ENCODE peak calls at places on chromosome 6, in six cellular contexts. One of them, this sample, is unnamed.

GRCh38 chr6:133767571-133767970 is 121.3 kb upstream of the TCF21 start:
- DNase-seq in colonic mucosa: no peak
- DNase-seq in dorsolateral prefrontal cortex: no peak
- DNase-seq in fibroblast of lung: no peak
- DNase-seq in OCI-LY7: no peak
- DNase-seq in left lung: no peak
- DNase-seq in this sample: no peak

GRCh38 chr6:158049055-158050028 is 67.7 kb downstream of the SYNJ2 start:
- DNase-seq in OCI-LY7: no peak
- DNase-seq in fibroblast of lung: no peak
- DNase-seq in colonic mucosa: no peak
- DNase-seq in dorsolateral prefrontal cortex: peak
- DNase-seq in left lung: no peak
- DNase-seq in this sample: no peak

GRCh38 chr6:149964243-149965190 is 774 bp downstream of the ULBP1 start:
- DNase-seq in left lung: no peak
- DNase-seq in OCI-LY7: no peak
- DNase-seq in fibroblast of lung: peak
- DNase-seq in dorsolateral prefrontal cortex: no peak
- DNase-seq in colonic mucosa: peak
- DNase-seq in this sample: no peak

GRCh38 chr6:55868910-55869479 is 6.4 kb downstream of the BMP5 start:
- DNase-seq in left lung: no peak
- DNase-seq in colonic mucosa: no peak
- DNase-seq in fibroblast of lung: no peak
- DNase-seq in OCI-LY7: no peak
- DNase-seq in dorsolateral prefrontal cortex: no peak
- DNase-seq in this sample: peak

GRCh38 chr6:156564128-156564806 is 212.9 kb upstream of the ARID1B start:
- DNase-seq in left lung: peak
- DNase-seq in dorsolateral prefrontal cortex: peak
- DNase-seq in colonic mucosa: peak
- DNase-seq in fibroblast of lung: peak
- DNase-seq in OCI-LY7: peak
- DNase-seq in this sample: peak

GRCh38 chr6:139308936-139309603 is 17.3 kb upstream of the TXLNB start:
- DNase-seq in dorsolateral prefrontal cortex: no peak
- DNase-seq in colonic mucosa: peak
- DNase-seq in fibroblast of lung: peak
- DNase-seq in OCI-LY7: no peak
- DNase-seq in left lung: peak
- DNase-seq in this sample: no peak

GRCh38 chr6:71248306-71248705 is 40.3 kb upstream of the OGFRL1 start:
- DNase-seq in OCI-LY7: peak
- DNase-seq in fibroblast of lung: peak
- DNase-seq in left lung: no peak
- DNase-seq in colonic mucosa: no peak
- DNase-seq in dorsolateral prefrontal cortex: no peak
- DNase-seq in this sample: peak

GRCh38 chr6:145036848-145037567 is 698.3 kb downstream of the EPM2A start:
- DNase-seq in left lung: no peak
- DNase-seq in OCI-LY7: no peak
- DNase-seq in colonic mucosa: no peak
- DNase-seq in dorsolateral prefrontal cortex: no peak
- DNase-seq in fibroblast of lung: no peak
- DNase-seq in this sample: no peak

GRCh38 chr6:158972241-158973233 is 27.5 kb downstream of the RSPH3 start:
- DNase-seq in left lung: no peak
- DNase-seq in colonic mucosa: no peak
- DNase-seq in OCI-LY7: peak
- DNase-seq in fibroblast of lung: peak
- DNase-seq in dorsolateral prefrontal cortex: no peak
- DNase-seq in this sample: peak

GRCh38 chr6:89268776-89269175 is 46.3 kb downstream of the GABRR2 start:
- DNase-seq in OCI-LY7: no peak
- DNase-seq in colonic mucosa: no peak
- DNase-seq in dorsolateral prefrontal cortex: no peak
- DNase-seq in fibroblast of lung: no peak
- DNase-seq in left lung: no peak
- DNase-seq in this sample: no peak

GRCh38 chr6:150800596-150801310 is 64.7 kb upstream of the MTHFD1L start:
- DNase-seq in left lung: no peak
- DNase-seq in OCI-LY7: no peak
- DNase-seq in fibroblast of lung: peak
- DNase-seq in dorsolateral prefrontal cortex: no peak
- DNase-seq in colonic mucosa: no peak
- DNase-seq in this sample: no peak

GRCh38 chr6:30000156-30000791 is 57.9 kb downstream of the HLA-A start:
- DNase-seq in dorsolateral prefrontal cortex: no peak
- DNase-seq in fibroblast of lung: no peak
- DNase-seq in left lung: no peak
- DNase-seq in OCI-LY7: no peak
- DNase-seq in colonic mucosa: peak
- DNase-seq in this sample: no peak
- H3K27ac ChIP-seq in dorsolateral prefrontal cortex: no peak
- H3K27ac ChIP-seq in fibroblast of lung: no peak
- H3K27ac ChIP-seq in left lung: no peak
- H3K27ac ChIP-seq in OCI-LY7: no peak
- H3K27ac ChIP-seq in colonic mucosa: no peak
- H3K27ac ChIP-seq in this sample: no peak

DNA sequence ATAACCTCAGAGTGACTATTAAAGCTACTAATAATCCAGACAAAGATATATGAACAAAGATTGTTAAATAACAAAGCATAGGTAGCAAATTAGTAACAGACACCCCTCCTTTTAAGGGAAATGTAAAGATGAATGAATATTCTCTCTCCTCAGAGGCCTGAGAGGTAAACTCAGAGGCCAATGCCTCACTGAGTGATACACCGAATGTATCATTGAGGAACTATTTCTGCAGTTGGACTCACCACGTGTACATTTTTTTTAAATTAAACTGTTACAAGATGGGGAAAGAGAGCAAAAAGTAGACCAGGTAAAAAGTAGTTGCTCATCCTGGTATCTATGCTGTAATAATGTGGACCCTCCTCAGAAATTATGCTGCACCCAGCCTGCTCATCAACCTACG is 72.3 kb upstream of the IPCEF1 start:
- DNase-seq in colonic mucosa: no peak
- DNase-seq in fibroblast of lung: no peak
- DNase-seq in OCI-LY7: no peak
- DNase-seq in left lung: no peak
- DNase-seq in dorsolateral prefrontal cortex: no peak
- DNase-seq in this sample: no peak
- H3K27ac ChIP-seq in colonic mucosa: no peak
- H3K27ac ChIP-seq in fibroblast of lung: no peak
- H3K27ac ChIP-seq in OCI-LY7: no peak
- H3K27ac ChIP-seq in left lung: no peak
- H3K27ac ChIP-seq in dorsolateral prefrontal cortex: no peak
- H3K27ac ChIP-seq in this sample: no peak

GRCh38 chr6:34866509-34866908 is 21.3 kb downstream of the TAF11 start:
- DNase-seq in left lung: no peak
- DNase-seq in OCI-LY7: no peak
- DNase-seq in fibroblast of lung: no peak
- DNase-seq in dorsolateral prefrontal cortex: no peak
- DNase-seq in colonic mucosa: no peak
- DNase-seq in this sample: no peak
- H3K27ac ChIP-seq in left lung: no peak
- H3K27ac ChIP-seq in OCI-LY7: no peak
- H3K27ac ChIP-seq in fibroblast of lung: no peak
- H3K27ac ChIP-seq in dorsolateral prefrontal cortex: no peak
- H3K27ac ChIP-seq in colonic mucosa: no peak
- H3K27ac ChIP-seq in this sample: no peak

DNA sequence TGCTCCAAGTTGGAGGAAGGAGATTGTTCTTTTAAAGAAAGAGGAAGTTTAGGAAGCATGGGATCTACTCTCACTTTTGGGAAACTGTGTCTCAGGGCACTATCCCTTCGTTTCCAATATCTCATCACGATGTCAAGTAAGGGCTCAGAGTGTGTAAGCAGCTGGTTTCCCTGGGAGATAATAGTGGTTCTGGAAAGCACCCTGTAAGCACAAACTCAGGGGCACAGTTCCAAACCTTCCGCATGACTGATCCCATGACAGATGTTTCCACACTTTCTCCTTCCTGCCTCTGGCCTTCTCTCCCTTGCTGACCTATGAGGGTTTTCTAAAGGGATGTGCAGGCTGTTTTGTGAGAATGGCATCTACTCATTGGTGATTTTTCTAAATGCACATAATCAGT is 33.9 kb downstream of the ADTRP start:
- DNase-seq in dorsolateral prefrontal cortex: no peak
- DNase-seq in colonic mucosa: peak
- DNase-seq in left lung: peak
- DNase-seq in fibroblast of lung: peak
- DNase-seq in OCI-LY7: no peak
- DNase-seq in this sample: no peak
- H3K27ac ChIP-seq in dorsolateral prefrontal cortex: no peak
- H3K27ac ChIP-seq in colonic mucosa: peak
- H3K27ac ChIP-seq in left lung: peak
- H3K27ac ChIP-seq in fibroblast of lung: no peak
- H3K27ac ChIP-seq in OCI-LY7: no peak
- H3K27ac ChIP-seq in this sample: no peak